ENCODE peak calls at places on chromosomes 13 and 19, in seven cellular contexts. V is GM10248; U is WTC11; E is foreskin keratinocyte; Q is CD4-positive, alpha-beta T cell; G is endothelial cell; D is fibroblast of the aortic adventitia. H is an unnamed sample.

GRCh38 chr19:29634731-29635130 is 28.6 kb downstream of the POP4 start:
- DNase-seq in V (no peak), E (no peak), G (no peak), Q (no peak), D (no peak), U (no peak), H (no peak)

GRCh38 chr19:776549-776948 is 20.7 kb upstream of the PTBP1 start:
- DNase-seq in U (no peak), V (no peak), E (peak), D (no peak), G (no peak), Q (no peak), H (no peak)

GRCh38 chr19:46073268-46073922 is 32.6 kb upstream of the IGFL4 start:
- DNase-seq in V (no peak), D (peak), Q (no peak), U (no peak), G (no peak), E (peak), H (no peak)

GRCh38 chr19:19566306-19566705 is 28.2 kb downstream of the CILP2 start:
- DNase-seq in G (no peak), Q (no peak), E (no peak), D (no peak), V (no peak), U (no peak), H (no peak)

GRCh38 chr13:97564929-97565328 is 131.0 kb downstream of the RAP2A start:
- DNase-seq in Q (no peak), D (no peak), U (no peak), G (no peak), E (no peak), V (no peak), H (no peak)

GRCh38 chr13:36536546-36536945 is 104.3 kb downstream of the CCNA1 start:
- DNase-seq in D (no peak), Q (no peak), V (no peak), E (no peak), G (no peak), U (no peak), H (no peak)

GRCh38 chr19:38559428-38560401 is 58.0 kb downstream of the MAP4K1 start:
- DNase-seq in V (peak), U (no peak), G (no peak), Q (peak), E (peak), D (no peak), H (no peak)

GRCh38 chr13:75319244-75319643 is 162.7 kb downstream of the TBC1D4 start:
- DNase-seq in G (no peak), D (no peak), V (no peak), Q (no peak), E (no peak), U (no peak), H (no peak)

GRCh38 chr13:32159147-32159869 is 127.7 kb downstream of the FRY start:
- DNase-seq in Q (no peak), D (peak), U (no peak), G (no peak), V (no peak), E (no peak), H (no peak)

GRCh38 chr19:47228937-47229673 is 1.9 kb downstream of the BBC3 start:
- DNase-seq in E (peak), G (no peak), D (peak), Q (no peak), U (no peak), V (no peak), H (no peak)

GRCh38 chr19:53509443-53509842 is 28.5 kb upstream of the ZNF331 start:
- DNase-seq in V (no peak), Q (no peak), G (no peak), U (no peak), D (no peak), E (no peak), H (no peak)

GRCh38 chr19:8640402-8641004 is 10.1 kb downstream of the NFILZ start:
- DNase-seq in V (no peak), U (no peak), D (no peak), Q (no peak), E (no peak), G (no peak), H (no peak)

GRCh38 chr19:43777163-43777700 is 3.5 kb downstream of the KCNN4 start:
- DNase-seq in D (no peak), U (no peak), V (peak), E (no peak), G (no peak), Q (no peak), H (no peak)

GRCh38 chr19:34963531-34964406 is at the start of gene ZNF792:
- DNase-seq in E (peak), D (peak), Q (peak), G (peak), U (peak), V (peak), H (peak)

GRCh38 chr19:41269055-41269454 is 4.9 kb downstream of the HNRNPUL1 start:
- DNase-seq in Q (no peak), G (no peak), U (no peak), E (no peak), D (no peak), V (no peak), H (no peak)

GRCh38 chr13:43583331-43583730 is 203.4 kb downstream of the ENOX1 start:
- DNase-seq in Q (no peak), U (no peak), V (no peak), E (no peak), D (no peak), G (no peak), H (no peak)

GRCh38 chr13:104831823-104832222 is 1703.6 kb downstream of the EFNB2 start:
- DNase-seq in Q (no peak), G (no peak), D (no peak), V (no peak), U (no peak), E (no peak), H (no peak)

GRCh38 chr13:37617162-37617561 is 18.6 kb upstream of the POSTN start:
- DNase-seq in D (peak), U (no peak), G (no peak), V (no peak), E (peak), Q (no peak), H (no peak)

GRCh38 chr13:24995225-24995804 is 100.6 kb upstream of the PABPC3 start:
- DNase-seq in E (peak), D (peak), Q (peak), V (peak), G (peak), U (peak), H (peak)

GRCh38 chr19:2307518-2308012 is 389 bp downstream of the LINGO3 start:
- DNase-seq in Q (no peak), U (no peak), D (no peak), E (no peak), V (no peak), G (no peak), H (no peak)

GRCh38 chr13:102721800-102722231 is 27.0 kb upstream of the METTL21C start:
- DNase-seq in V (no peak), Q (no peak), D (peak), E (no peak), U (no peak), G (no peak), H (no peak)

GRCh38 chr13:28819748-28820098 is 416 bp upstream of the MTUS2 start:
- DNase-seq in G (peak), D (peak), U (peak), E (no peak), V (peak), Q (peak), H (peak)

GRCh38 chr19:40896418-40896796 is 14.4 kb upstream of the CYP2A7 start:
- DNase-seq in V (no peak), U (no peak), Q (no peak), D (no peak), G (no peak), E (no peak), H (no peak)

GRCh38 chr19:40337594-40337993 is 10.6 kb downstream of the C19orf47 start:
- DNase-seq in Q (no peak), G (no peak), E (no peak), V (no peak), D (no peak), U (no peak), H (no peak)

GRCh38 chr13:99421271-99421670 is 80.0 kb upstream of the TM9SF2 start:
- DNase-seq in G (no peak), Q (no peak), E (no peak), U (no peak), D (no peak), V (no peak), H (no peak)

GRCh38 chr19:18090545-18091216 is 3.9 kb upstream of the IL12RB1 start:
- DNase-seq in Q (no peak), U (no peak), V (no peak), G (no peak), D (peak), E (no peak), H (no peak)

GRCh38 chr13:98853791-98854191 is 101.3 kb upstream of the SLC15A1 start:
- DNase-seq in V (peak), G (no peak), E (no peak), Q (no peak), D (peak), U (no peak), H (no peak)

GRCh38 chr19:20840371-20840770 is 64.3 kb downstream of the ZNF66 start:
- DNase-seq in D (no peak), G (no peak), V (no peak), Q (no peak), E (peak), U (no peak), H (no peak)

GRCh38 chr13:31209172-31209818 is 9.5 kb downstream of the B3GLCT start:
- DNase-seq in G (no peak), V (no peak), U (no peak), Q (no peak), E (peak), D (peak), H (peak)

DNA sequence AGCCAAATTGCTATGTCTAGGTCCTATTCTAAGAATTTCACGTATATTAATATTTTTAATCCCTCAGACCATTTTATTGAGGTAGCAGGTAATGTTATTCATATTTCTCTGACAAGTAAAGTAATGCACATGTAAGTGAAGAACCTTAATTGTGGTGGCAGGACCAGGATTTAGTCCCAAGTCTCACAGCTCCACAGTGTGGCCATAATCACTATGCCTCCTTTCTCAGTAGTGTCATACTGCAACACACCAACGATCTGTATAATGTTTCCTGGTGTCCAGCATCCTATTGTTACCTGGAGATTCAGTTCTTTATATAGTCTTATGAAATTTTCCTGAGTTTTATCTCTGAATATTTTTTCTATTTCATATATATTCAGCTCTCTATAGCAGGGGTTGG is 340.3 kb downstream of the OLFM4 start:
- DNase-seq in D (no peak), G (no peak), Q (no peak), V (no peak), E (no peak), U (no peak), H (no peak)
- TF ChIP-seq CTCF in D (no peak), G (no peak), Q (no peak), V (no peak), E (no peak), U (no peak), H (peak)

DNA sequence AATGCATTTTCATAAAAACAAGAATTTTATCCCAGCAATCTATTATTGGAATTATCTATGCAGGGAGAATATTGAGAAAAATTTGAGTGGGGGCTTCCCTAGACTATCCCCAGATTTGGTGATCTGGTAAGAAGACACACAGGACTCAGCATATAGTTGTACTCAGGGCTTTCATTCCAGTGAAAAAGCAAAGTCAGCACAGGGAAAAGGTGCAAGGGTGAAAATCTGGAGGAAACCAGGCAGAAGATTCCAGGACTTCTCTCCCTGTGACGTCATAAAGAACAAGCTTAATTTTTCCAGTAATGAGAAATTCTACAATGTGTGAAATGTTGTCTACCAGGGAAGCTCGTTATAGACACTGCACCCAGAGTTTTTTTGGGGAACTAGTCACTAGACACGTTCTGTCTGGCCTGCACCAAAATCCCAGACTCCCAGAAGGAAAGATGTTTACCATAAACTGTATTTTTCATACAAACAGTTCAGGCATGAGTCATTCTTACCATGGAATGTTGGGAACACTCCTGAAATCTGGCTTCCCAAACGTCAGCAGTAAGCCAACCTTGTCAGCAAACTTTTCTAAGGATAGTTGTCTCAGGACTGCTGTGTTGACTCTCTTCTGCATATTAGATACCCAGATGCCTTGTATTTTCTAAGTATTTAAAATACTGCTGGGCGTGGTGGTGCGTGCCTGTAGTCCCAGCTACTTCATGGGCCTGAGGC is 107.4 kb downstream of the DNAJC3 start:
- DNase-seq in V (no peak), G (no peak), D (peak), Q (no peak), U (no peak), E (peak), H (no peak)
- TF ChIP-seq CTCF in V (no peak), G (no peak), D (no peak), Q (no peak), U (no peak), E (no peak), H (no peak)

GRCh38 chr19:55340784-55341147 is 1.1 kb downstream of the KMT5C start:
- DNase-seq in E (no peak), U (peak), Q (no peak), D (no peak), V (no peak), G (peak), H (no peak)
- TF ChIP-seq CTCF in E (peak), U (no peak), Q (no peak), D (no peak), V (peak), G (no peak), H (peak)

GRCh38 chr13:109790071-109790470 is 3.7 kb upstream of the IRS2 start:
- DNase-seq in V (no peak), E (no peak), Q (no peak), G (no peak), D (no peak), U (no peak), H (no peak)

GRCh38 chr13:109792416-109793090 is 6.2 kb upstream of the IRS2 start:
- DNase-seq in E (no peak), V (no peak), D (no peak), G (no peak), Q (no peak), U (no peak), H (no peak)

GRCh38 chr13:109788372-109789195 is 2.2 kb upstream of the IRS2 start:
- DNase-seq in U (no peak), D (no peak), E (no peak), Q (no peak), V (no peak), G (no peak), H (no peak)

GRCh38 chr13:109789262-109789661 is 2.9 kb upstream of the IRS2 start:
- DNase-seq in Q (no peak), V (no peak), G (no peak), U (no peak), D (no peak), E (no peak), H (no peak)

GRCh38 chr13:109790951-109791605 is 4.7 kb upstream of the IRS2 start:
- DNase-seq in D (no peak), Q (no peak), V (no peak), E (no peak), U (no peak), G (no peak), H (no peak)
- TF ChIP-seq CTCF in D (no peak), Q (peak), V (peak), E (peak), U (no peak), G (no peak), H (peak)

DNA sequence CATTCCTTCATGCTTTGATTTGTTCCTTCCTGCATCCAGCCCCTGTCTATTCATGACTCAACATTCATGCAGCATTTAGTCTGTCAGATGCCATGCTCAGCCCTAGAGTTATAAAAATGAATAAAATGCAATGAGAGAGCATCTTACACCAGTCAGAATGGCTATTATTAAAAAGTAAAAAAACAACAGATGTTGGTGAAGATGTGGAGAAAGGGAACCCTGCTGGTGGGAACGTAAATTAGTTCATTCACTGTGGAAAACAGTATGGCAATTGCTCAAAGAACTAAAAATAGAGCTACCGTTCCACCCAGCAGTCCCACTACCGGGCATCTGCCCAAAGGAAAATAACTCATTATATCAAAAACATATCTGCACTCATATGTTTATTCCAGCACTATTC is 70.0 kb upstream of the GTF3A start:
- DNase-seq in D (peak), V (no peak), E (no peak), U (no peak), Q (no peak), G (no peak), H (no peak)
- TF ChIP-seq CTCF in D (peak), V (no peak), E (peak), U (no peak), Q (no peak), G (no peak), H (no peak)

DNA sequence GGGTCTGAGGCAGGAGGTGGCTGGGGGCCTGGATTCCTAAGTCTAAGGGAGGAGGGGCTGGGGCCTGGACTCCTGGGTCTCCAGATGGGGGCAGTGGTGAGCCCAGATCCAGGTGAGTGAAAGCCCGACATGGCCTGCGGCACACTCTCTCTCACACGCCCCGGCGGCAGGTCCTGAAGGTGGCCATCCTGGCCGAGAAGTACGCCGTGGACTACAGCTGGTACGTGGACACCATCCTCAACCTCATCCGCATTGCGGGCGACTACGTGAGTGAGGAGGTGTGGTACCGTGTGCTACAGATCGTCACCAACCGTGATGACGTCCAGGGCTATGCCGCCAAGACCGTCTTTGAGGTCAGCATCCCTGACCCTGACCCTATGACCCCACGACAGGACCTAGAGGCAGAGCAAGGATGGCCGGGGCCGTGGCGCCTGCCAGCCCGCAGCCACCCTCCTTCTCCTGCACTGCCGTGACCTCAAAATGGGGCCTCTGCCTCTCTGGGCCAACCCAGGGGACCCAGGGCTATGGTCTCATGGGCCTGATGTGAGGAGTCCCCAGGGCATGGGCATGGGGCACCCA is 13.2 kb downstream of the FUZ start:
- DNase-seq in E (no peak), V (no peak), Q (no peak), D (no peak), G (peak), U (peak), H (no peak)
- TF ChIP-seq CTCF in E (peak), V (no peak), Q (no peak), D (peak), G (no peak), U (peak), H (peak)

GRCh38 chr13:85441364-85441763 is 357.9 kb downstream of the SLITRK6 start:
- DNase-seq in E (no peak), Q (no peak), D (no peak), U (no peak), G (no peak), V (no peak), H (no peak)

GRCh38 chr13:85434927-85435326 is 364.3 kb downstream of the SLITRK6 start:
- DNase-seq in E (no peak), V (no peak), U (no peak), Q (no peak), G (no peak), D (no peak), H (no peak)

GRCh38 chr13:85431720-85432119 is 367.5 kb downstream of the SLITRK6 start:
- DNase-seq in Q (no peak), U (no peak), G (no peak), V (no peak), D (no peak), E (no peak), H (no peak)

GRCh38 chr13:85430216-85430615 is 369.0 kb downstream of the SLITRK6 start:
- DNase-seq in E (peak), D (no peak), G (no peak), Q (no peak), U (no peak), V (no peak), H (no peak)

DNA sequence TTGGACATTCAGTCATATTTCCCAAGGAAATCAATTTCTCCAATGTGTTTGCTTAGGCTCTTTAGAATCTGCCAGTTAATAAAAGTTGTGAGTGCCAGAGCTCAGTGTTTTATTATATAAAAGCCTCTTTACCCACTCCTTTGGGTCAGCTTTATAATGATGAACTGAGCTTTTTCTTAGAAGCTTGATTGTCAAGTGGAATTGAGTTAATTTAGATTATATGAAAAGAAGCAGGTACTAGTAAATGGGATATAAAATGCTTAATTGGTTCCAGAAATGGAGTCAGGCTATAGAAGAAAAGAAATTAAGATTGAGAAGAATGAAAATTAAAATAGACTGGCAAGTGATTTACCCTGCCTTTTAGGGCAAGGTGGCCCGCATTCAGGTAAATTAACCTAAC is 363.2 kb downstream of the SLITRK6 start:
- DNase-seq in G (no peak), Q (no peak), E (no peak), V (no peak), D (no peak), U (no peak), H (no peak)
- TF ChIP-seq CTCF in G (no peak), Q (no peak), E (no peak), V (no peak), D (no peak), U (no peak), H (no peak)

GRCh38 chr13:112562254-112562653 is 25.7 kb downstream of the TUBGCP3 start:
- DNase-seq in D (no peak), Q (no peak), E (no peak), V (no peak), G (no peak), U (no peak), H (no peak)
- TF ChIP-seq CTCF in D (no peak), Q (no peak), E (no peak), V (no peak), G (no peak), U (no peak), H (no peak)

GRCh38 chr13:21061077-21061945 is at the start of gene LATS2:
- DNase-seq in V (peak), G (peak), E (peak), D (peak), U (peak), Q (peak), H (no peak)
- TF ChIP-seq CTCF in V (peak), G (no peak), E (peak), D (peak), U (no peak), Q (no peak), H (no peak)

H was measured in D721Med.